ENCODE peak calls at places on chromosome X, in nine cellular contexts. T is OCI-LY7, K is bronchial epithelial cell, A is psoas muscle, Y is tibial nerve, W is fibroblast of the aortic adventitia, N is BE2C, J is uterus, P is upper lobe of right lung. V is an unnamed sample.

GRCh38 chrX:38232287-38232686 is 11.6 kb upstream of the SRPX start:
- DNase-seq in T (no peak), K (peak), A (no peak), Y (no peak), W (peak), N (no peak), J (no peak), P (no peak), V (peak)

GRCh38 chrX:77446029-77446585 is 1.1 kb upstream of the FGF16 start:
- DNase-seq in T (no peak), K (no peak), A (no peak), Y (no peak), W (no peak), N (no peak), J (no peak), P (peak), V (no peak)

GRCh38 chrX:134604701-134605271 is 53.5 kb downstream of the PLAC1 start:
- DNase-seq in T (no peak), K (peak), A (no peak), Y (no peak), W (peak), N (peak), J (no peak), P (peak), V (peak)

GRCh38 chrX:76183289-76184057 is 10.6 kb downstream of the PBDC1 start:
- DNase-seq in T (no peak), K (peak), A (no peak), Y (no peak), W (peak), N (no peak), J (no peak), P (no peak), V (peak)

GRCh38 chrX:102154218-102154860 is 1.4 kb downstream of the BEX5 start:
- DNase-seq in T (no peak), K (no peak), A (no peak), Y (no peak), W (no peak), N (no peak), J (no peak), P (no peak), V (no peak)

GRCh38 chrX:13658602-13659001 is 5.7 kb downstream of the TCEANC start:
- DNase-seq in T (peak), K (peak), A (no peak), Y (no peak), W (peak), N (no peak), J (no peak), P (no peak), V (peak)

GRCh38 chrX:40474205-40474626 is 106.6 kb upstream of the ATP6AP2 start:
- DNase-seq in T (no peak), K (peak), A (no peak), Y (no peak), W (no peak), N (peak), J (peak), P (peak), V (peak)

GRCh38 chrX:1893758-1894294 is 279.0 kb downstream of the ASMT start:
- DNase-seq in T (no peak), K (no peak), A (no peak), Y (no peak), W (no peak), N (no peak), J (no peak), P (no peak), V (no peak)

GRCh38 chrX:111288841-111289240 is 18.6 kb upstream of the CAPN6 start:
- DNase-seq in T (no peak), K (no peak), A (no peak), Y (no peak), W (no peak), N (peak), J (no peak), P (no peak), V (no peak)

GRCh38 chrX:123155327-123155726 is 28.8 kb upstream of the GRIA3 start:
- DNase-seq in T (no peak), K (peak), A (no peak), Y (no peak), W (no peak), N (no peak), J (no peak), P (no peak), V (no peak)

GRCh38 chrX:140447150-140447549 is 57.7 kb downstream of the SOX3 start:
- DNase-seq in T (no peak), K (no peak), A (no peak), Y (no peak), W (no peak), N (no peak), J (no peak), P (no peak), V (no peak)

GRCh38 chrX:30941898-30942297 is 52.8 kb upstream of the TAB3 start:
- DNase-seq in T (no peak), K (peak), A (no peak), Y (no peak), W (no peak), N (no peak), J (no peak), P (no peak), V (no peak)

GRCh38 chrX:13851996-13852695 is 35.3 kb upstream of the GPM6B start:
- DNase-seq in T (peak), K (peak), A (no peak), Y (no peak), W (no peak), N (no peak), J (no peak), P (no peak), V (no peak)

GRCh38 chrX:1534321-1535168 is 2.4 kb downstream of the P2RY8 start:
- DNase-seq in T (peak), K (no peak), A (no peak), Y (no peak), W (no peak), N (no peak), J (no peak), P (peak), V (no peak)

GRCh38 chrX:118205996-118206395 is 89.4 kb upstream of the KLHL13 start:
- DNase-seq in T (no peak), K (no peak), A (no peak), Y (no peak), W (no peak), N (no peak), J (no peak), P (no peak), V (no peak)

GRCh38 chrX:101482296-101482695 is 3.0 kb upstream of the ARMCX4 start:
- DNase-seq in T (no peak), K (no peak), A (no peak), Y (no peak), W (peak), N (no peak), J (no peak), P (no peak), V (peak)

GRCh38 chrX:132953358-132953757 is 5.1 kb downstream of the HS6ST2 start:
- DNase-seq in T (no peak), K (peak), A (no peak), Y (no peak), W (no peak), N (peak), J (no peak), P (no peak), V (no peak)

GRCh38 chrX:48046846-48047245 is 24.6 kb downstream of the ZNF630 start:
- DNase-seq in T (no peak), K (peak), A (no peak), Y (no peak), W (no peak), N (no peak), J (no peak), P (no peak), V (no peak)

GRCh38 chrX:20746690-20747089 is 480.0 kb upstream of the RPS6KA3 start:
- DNase-seq in T (no peak), K (no peak), A (no peak), Y (no peak), W (no peak), N (no peak), J (no peak), P (no peak), V (no peak)

GRCh38 chrX:34300871-34301270 is 168.8 kb upstream of the FAM47A start:
- DNase-seq in T (peak), K (peak), A (no peak), Y (no peak), W (peak), N (peak), J (no peak), P (no peak), V (peak)
- TF ChIP-seq CTCF in T (peak), K (peak), A (peak), Y (peak), W (peak), N (peak), J (peak), P (peak), V (peak)

DNA sequence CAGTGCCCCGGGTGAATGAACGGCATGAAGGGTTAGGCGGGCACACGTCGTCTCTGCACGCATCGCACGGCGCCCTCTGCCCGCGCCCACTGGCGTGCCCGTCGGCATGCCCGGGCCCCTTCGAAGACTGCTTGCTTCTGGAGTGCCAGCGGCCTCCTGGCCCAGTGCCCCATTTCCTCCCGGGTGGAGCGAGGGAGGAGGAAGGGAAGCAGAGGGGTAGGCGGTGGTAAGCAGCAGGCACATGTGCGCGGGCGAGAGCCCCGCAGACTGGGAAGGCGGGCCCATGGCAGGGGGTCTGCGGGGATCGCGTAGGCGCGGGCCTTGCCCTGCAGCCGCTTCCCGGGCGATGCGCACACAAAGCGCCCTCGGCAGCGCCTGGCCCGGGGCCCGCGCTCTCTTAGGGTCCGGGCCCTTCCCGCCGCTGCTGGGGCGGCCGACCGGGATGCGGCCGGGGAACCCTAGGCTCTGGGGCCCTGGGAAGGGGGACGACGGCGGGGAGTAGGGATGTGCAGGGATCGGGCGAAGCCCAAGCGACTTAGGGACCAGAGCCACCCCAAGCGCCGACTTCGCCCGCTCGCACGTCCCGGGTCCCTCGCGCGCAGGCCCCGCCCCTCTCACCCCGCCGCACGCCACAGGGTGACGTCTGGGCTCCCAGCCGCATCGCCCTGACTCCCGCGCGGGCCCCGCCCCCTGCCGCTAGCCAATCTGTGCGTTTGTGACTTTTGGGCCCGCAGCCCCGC is 866 bp upstream of the EMD start:
- DNase-seq in T (peak), K (peak), A (peak), Y (no peak), W (no peak), N (peak), J (peak), P (peak), V (peak)
- H3K4me3 ChIP-seq in T (peak), K (peak), A (peak), Y (peak), W (peak), N (peak), J (peak), P (peak), V (peak)

GRCh38 chrX:154715825-154716224 is 35.1 kb downstream of the GAB3 start:
- DNase-seq in T (no peak), K (no peak), A (no peak), Y (no peak), W (no peak), N (no peak), J (no peak), P (no peak), V (no peak)

GRCh38 chrX:154714925-154715324 is 36.0 kb downstream of the GAB3 start:
- DNase-seq in T (peak), K (peak), A (no peak), Y (no peak), W (peak), N (peak), J (no peak), P (no peak), V (peak)

GRCh38 chrX:154712781-154713391 is 38.0 kb downstream of the GAB3 start:
- DNase-seq in T (no peak), K (peak), A (no peak), Y (no peak), W (peak), N (no peak), J (no peak), P (no peak), V (peak)

GRCh38 chrX:154710309-154710708 is 40.6 kb downstream of the GAB3 start:
- DNase-seq in T (no peak), K (no peak), A (no peak), Y (no peak), W (no peak), N (no peak), J (no peak), P (no peak), V (no peak)

GRCh38 chrX:154711264-154711663 is 39.6 kb downstream of the GAB3 start:
- DNase-seq in T (no peak), K (no peak), A (no peak), Y (no peak), W (no peak), N (no peak), J (no peak), P (no peak), V (no peak)
- TF ChIP-seq CTCF in T (no peak), K (no peak), A (no peak), Y (no peak), W (no peak), N (no peak), J (no peak), P (no peak), V (no peak)

DNA sequence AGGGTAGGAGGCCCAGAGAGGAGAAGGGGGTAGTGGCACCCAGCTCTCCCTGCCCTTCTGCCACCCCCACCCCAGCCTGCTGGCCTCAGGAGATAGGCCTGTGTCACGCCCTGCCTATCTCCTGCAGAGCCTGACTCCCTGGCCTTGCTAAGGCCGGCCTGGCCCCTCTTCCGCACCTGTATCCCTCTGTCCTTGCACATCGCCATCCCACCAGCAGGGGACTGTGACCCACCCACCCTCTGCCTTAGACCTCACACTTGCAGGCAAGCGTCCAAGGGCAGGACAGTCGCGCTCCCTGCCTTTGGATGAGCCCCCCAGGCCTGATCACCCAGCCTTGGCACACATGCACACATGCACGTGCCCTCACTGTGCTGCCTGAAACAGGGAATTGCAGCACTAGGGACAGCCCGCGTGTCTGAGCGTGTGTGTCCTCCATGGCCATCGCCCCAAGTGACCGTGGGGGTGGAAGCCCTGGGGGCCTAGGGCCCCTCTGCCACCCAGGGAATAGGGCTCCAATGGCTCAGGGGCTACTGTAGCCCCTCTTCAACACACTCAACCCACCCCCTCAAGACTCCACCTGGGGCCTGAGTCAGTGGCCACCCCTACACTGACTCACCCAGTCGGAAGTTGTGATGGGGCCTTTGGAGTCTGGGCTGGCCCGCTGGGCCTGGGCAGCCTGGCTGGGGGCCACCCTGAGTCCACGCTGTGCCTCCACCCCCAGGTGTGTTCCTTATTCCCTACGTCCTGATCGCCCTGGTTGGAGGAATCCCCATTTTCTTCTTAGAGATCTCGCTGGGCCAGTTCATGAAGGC is 2.1 kb downstream of the SLC6A8 start:
- DNase-seq in T (no peak), K (peak), A (no peak), Y (no peak), W (no peak), N (peak), J (no peak), P (no peak), V (no peak)
- H3K4me3 ChIP-seq in T (no peak), K (peak), A (peak), Y (peak), W (peak), N (peak), J (no peak), P (no peak), V (peak)

GRCh38 chrX:18565727-18566126 is 106.2 kb downstream of the RS1 start:
- DNase-seq in T (no peak), K (no peak), A (no peak), Y (no peak), W (no peak), N (no peak), J (no peak), P (no peak), V (no peak)

GRCh38 chrX:18558799-18559198 is 113.1 kb downstream of the RS1 start:
- DNase-seq in T (no peak), K (no peak), A (no peak), Y (no peak), W (no peak), N (no peak), J (no peak), P (no peak), V (no peak)

GRCh38 chrX:18566748-18567147 is 105.2 kb downstream of the RS1 start:
- DNase-seq in T (no peak), K (no peak), A (no peak), Y (no peak), W (no peak), N (no peak), J (no peak), P (no peak), V (no peak)

GRCh38 chrX:18557879-18558278 is 114.0 kb downstream of the RS1 start:
- DNase-seq in T (no peak), K (no peak), A (no peak), Y (no peak), W (no peak), N (no peak), J (no peak), P (no peak), V (no peak)

DNA sequence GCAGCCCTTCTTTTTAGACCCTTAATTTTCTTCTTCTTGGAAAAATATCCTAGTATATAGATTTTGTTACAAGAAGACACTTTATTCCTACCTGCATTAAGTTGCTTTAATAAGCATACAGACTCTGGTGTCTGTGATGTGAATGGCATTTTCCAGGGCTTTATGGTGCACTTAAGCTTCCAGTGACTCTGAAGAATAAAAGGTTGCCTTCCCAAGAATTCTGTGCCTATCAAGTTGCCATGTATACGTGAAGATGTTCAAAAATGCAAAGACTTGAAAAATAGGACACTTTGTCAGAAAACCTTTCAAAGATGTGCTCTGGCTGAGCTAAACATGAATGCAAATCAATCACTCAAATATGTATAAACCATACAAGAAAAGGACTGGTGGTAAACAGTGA is 110.9 kb downstream of the RS1 start:
- DNase-seq in T (no peak), K (no peak), A (no peak), Y (no peak), W (no peak), N (no peak), J (no peak), P (no peak), V (no peak)
- TF ChIP-seq CTCF in T (no peak), K (no peak), A (no peak), Y (no peak), W (no peak), N (no peak), J (no peak), P (no peak), V (no peak)

GRCh38 chrX:3448563-3448962 is 102.1 kb upstream of the MXRA5 start:
- DNase-seq in T (no peak), K (no peak), A (no peak), Y (no peak), W (no peak), N (no peak), J (no peak), P (no peak), V (no peak)
- H3K4me3 ChIP-seq in T (no peak), K (no peak), A (no peak), Y (no peak), W (no peak), N (no peak), J (no peak), P (no peak), V (no peak)

GRCh38 chrX:115013705-115014104 is 3.7 kb downstream of the IL13RA2 start:
- DNase-seq in T (no peak), K (peak), A (no peak), Y (no peak), W (peak), N (no peak), J (no peak), P (no peak), V (peak)

GRCh38 chrX:115017455-115017854 is at the start of gene IL13RA2:
- DNase-seq in T (no peak), K (no peak), A (no peak), Y (no peak), W (peak), N (peak), J (no peak), P (no peak), V (no peak)

GRCh38 chrX:115021121-115021520 is 3.7 kb upstream of the IL13RA2 start:
- DNase-seq in T (no peak), K (peak), A (no peak), Y (no peak), W (no peak), N (no peak), J (no peak), P (no peak), V (no peak)

GRCh38 chrX:115018944-115019343 is 1.5 kb upstream of the IL13RA2 start:
- DNase-seq in T (no peak), K (peak), A (no peak), Y (no peak), W (peak), N (no peak), J (no peak), P (no peak), V (peak)

GRCh38 chrX:115018040-115018647 is 728 bp upstream of the IL13RA2 start:
- DNase-seq in T (no peak), K (no peak), A (no peak), Y (no peak), W (peak), N (no peak), J (no peak), P (no peak), V (no peak)
- TF ChIP-seq CTCF in T (peak), K (no peak), A (peak), Y (no peak), W (no peak), N (peak), J (no peak), P (peak), V (peak)